ENCODE peak calls at places on chromosomes 16 and 17, in seven cellular contexts. X is EH, Z is pulmonary artery endothelial cell, I is left ventricle myocardium inferior, W is A673, F is choroid plexus epithelial cell, K is cerebellum. L is an unnamed sample.

GRCh38 chr17:9958586-9959281 is 53.7 kb upstream of the RCVRN start:
- DNase-seq in K (peak; percentile 65), X (no peak), Z (no peak), W (no peak), I (no peak), F (no peak), L (no peak)

GRCh38 chr16:23504076-23504452 is 6.2 kb downstream of the GGA2 start:
- DNase-seq in F (peak; percentile 68), K (no peak), X (peak; percentile 49), I (no peak), Z (no peak), W (no peak), L (peak; percentile 87)

GRCh38 chr16:56824335-56824734 is 40.7 kb upstream of the SLC12A3 start:
- DNase-seq in X (peak; percentile 25), W (peak; percentile 31), Z (no peak), K (no peak), I (peak; percentile 16), F (peak; percentile 39), L (peak; percentile 11)

GRCh38 chr17:17018612-17019429 is 23.4 kb upstream of the MPRIP start:
- DNase-seq in K (no peak), F (no peak), Z (no peak), X (no peak), I (peak; percentile 5), W (no peak), L (no peak)

GRCh38 chr16:58413359-58413758 is 21.1 kb downstream of the GINS3 start:
- DNase-seq in F (no peak), Z (no peak), X (peak; percentile 26), K (no peak), W (no peak), I (no peak), L (peak; percentile 12)

GRCh38 chr16:82653550-82654511 is 27.1 kb downstream of the CDH13 start:
- DNase-seq in W (peak; percentile 81), K (no peak), Z (peak; percentile 66), X (peak; percentile 97), F (peak; percentile 96), I (no peak), L (peak; percentile 85)

GRCh38 chr17:77996256-77996655 is 37.8 kb downstream of the TNRC6C start:
- DNase-seq in X (no peak), I (no peak), Z (no peak), F (no peak), K (peak; percentile 38), W (no peak), L (no peak)

GRCh38 chr17:7822126-7822525 is 11.9 kb upstream of the KDM6B start:
- DNase-seq in I (no peak), K (no peak), Z (no peak), W (no peak), F (no peak), X (no peak), L (no peak)

GRCh38 chr17:4446326-4447051 is 12.7 kb downstream of the SPNS3 start:
- DNase-seq in X (no peak), W (no peak), I (no peak), Z (no peak), K (no peak), F (no peak), L (no peak)

GRCh38 chr16:78761427-78761826 is 662.0 kb downstream of the WWOX start:
- DNase-seq in F (no peak), W (no peak), X (no peak), Z (no peak), K (no peak), I (no peak), L (no peak)

GRCh38 chr16:52353249-52353648 is 193.7 kb downstream of the TOX3 start:
- DNase-seq in I (no peak), W (no peak), X (no peak), K (no peak), Z (no peak), F (no peak), L (no peak)

GRCh38 chr16:9977333-9977897 is 204.8 kb downstream of the GRIN2A start:
- DNase-seq in Z (no peak), K (no peak), W (no peak), F (no peak), X (no peak), I (no peak), L (no peak)

GRCh38 chr16:10362077-10362863 is 23.6 kb upstream of the ATF7IP2 start:
- DNase-seq in W (no peak), K (no peak), I (no peak), X (no peak), Z (no peak), F (no peak), L (no peak)

GRCh38 chr16:67481561-67482259 is 753 bp upstream of the ATP6V0D1 start:
- DNase-seq in F (no peak), X (peak; percentile 43), I (peak; percentile 48), K (no peak), Z (no peak), W (peak; percentile 33), L (peak; percentile 68)

GRCh38 chr17:57484081-57484666 is 227.9 kb downstream of the MSI2 start:
- DNase-seq in F (no peak), I (no peak), W (no peak), X (peak; percentile 78), Z (no peak), K (no peak), L (peak; percentile 27)

GRCh38 chr17:9050801-9051401 is 29.6 kb downstream of the NTN1 start:
- DNase-seq in Z (no peak), X (no peak), I (no peak), W (no peak), F (peak; percentile 0), K (no peak), L (no peak)

GRCh38 chr17:7561028-7561575 is 617 bp upstream of the SENP3 start:
- DNase-seq in X (peak; percentile 82), Z (no peak), K (peak; percentile 93), W (peak; percentile 93), I (peak; percentile 91), F (peak; percentile 89), L (peak; percentile 77)

GRCh38 chr17:17710728-17711541 is 29.7 kb downstream of the RAI1 start:
- DNase-seq in Z (peak; percentile 82), K (no peak), I (no peak), W (peak; percentile 53), X (peak; percentile 94), F (peak; percentile 91), L (peak; percentile 86)

GRCh38 chr16:49158029-49158642 is 123.5 kb downstream of the CBLN1 start:
- DNase-seq in W (peak; percentile 33), Z (no peak), F (peak; percentile 9), I (peak; percentile 14), K (peak; percentile 15), X (peak; percentile 24), L (peak; percentile 17)

GRCh38 chr17:83177611-83178532 is 98.5 kb downstream of the METRNL start:
- DNase-seq in W (no peak), Z (no peak), F (no peak), I (no peak), X (no peak), K (no peak), L (no peak)

GRCh38 chr17:74360993-74361612 is 565 bp downstream of the BTBD17 start:
- DNase-seq in F (no peak), I (no peak), Z (no peak), K (no peak), W (no peak), X (no peak), L (peak; percentile 23)

GRCh38 chr17:7883781-7884386 is 4.7 kb upstream of the CHD3 start:
- DNase-seq in X (peak; percentile 30), W (peak; percentile 48), I (no peak), F (peak; percentile 54), Z (no peak), K (no peak), L (peak; percentile 45)

GRCh38 chr16:66481943-66482390 is 54.9 kb downstream of the BEAN1 start:
- DNase-seq in K (no peak), W (no peak), X (no peak), I (no peak), Z (no peak), F (no peak), L (no peak)

GRCh38 chr16:84800579-84800978 is 19.2 kb upstream of the CRISPLD2 start:
- DNase-seq in K (no peak), X (no peak), W (no peak), Z (no peak), F (no peak), I (no peak), L (no peak)

GRCh38 chr16:69939821-69940585 is 11.1 kb upstream of the CLEC18A start:
- DNase-seq in Z (no peak), F (no peak), I (no peak), X (no peak), K (no peak), W (no peak), L (no peak)

GRCh38 chr17:82756166-82756565 is 4.3 kb downstream of the TBCD start:
- DNase-seq in F (no peak), W (no peak), X (no peak), I (no peak), K (no peak), Z (no peak), L (no peak)

GRCh38 chr16:53078247-53078646 is 23.5 kb downstream of the CHD9 start:
- DNase-seq in X (no peak), F (no peak), K (no peak), W (no peak), I (no peak), Z (no peak), L (no peak)